ENCODE peak calls at places on chromosomes 5 and 9, in eight cellular contexts. One of them, this sample, is unnamed.

GRCh38 chr9:90953200-90953599 is 151.6 kb downstream of the SYK start:
- DNase-seq in cerebellum: no peak
- DNase-seq in NCI-H1694: no peak
- DNase-seq in activated effector memory CD4-positive, alpha-beta T cell treated with Interleukin-2 at 50 U/mL for 16 hours: no peak
- DNase-seq in activated CD4-positive, alpha-beta T cell treated with anti-CD3 and anti-CD28 coated beads for 36 hours: no peak
- DNase-seq in AG08396: no peak
- DNase-seq in A549: no peak
- DNase-seq in coronary artery: no peak
- DNase-seq in this sample: peak

GRCh38 chr9:12694013-12694412 is 828 bp downstream of the TYRP1 start:
- DNase-seq in cerebellum: no peak
- DNase-seq in NCI-H1694: no peak
- DNase-seq in activated effector memory CD4-positive, alpha-beta T cell treated with Interleukin-2 at 50 U/mL for 16 hours: no peak
- DNase-seq in activated CD4-positive, alpha-beta T cell treated with anti-CD3 and anti-CD28 coated beads for 36 hours: no peak
- DNase-seq in AG08396: no peak
- DNase-seq in A549: no peak
- DNase-seq in coronary artery: no peak
- DNase-seq in this sample: no peak

GRCh38 chr9:77807295-77807694 is 159.2 kb upstream of the GNA14 start:
- DNase-seq in cerebellum: no peak
- DNase-seq in NCI-H1694: no peak
- DNase-seq in activated effector memory CD4-positive, alpha-beta T cell treated with Interleukin-2 at 50 U/mL for 16 hours: no peak
- DNase-seq in activated CD4-positive, alpha-beta T cell treated with anti-CD3 and anti-CD28 coated beads for 36 hours: no peak
- DNase-seq in AG08396: peak
- DNase-seq in A549: peak
- DNase-seq in coronary artery: no peak
- DNase-seq in this sample: no peak

GRCh38 chr5:56259002-56259511 is 25.9 kb upstream of the ANKRD55 start:
- DNase-seq in cerebellum: no peak
- DNase-seq in NCI-H1694: no peak
- DNase-seq in activated effector memory CD4-positive, alpha-beta T cell treated with Interleukin-2 at 50 U/mL for 16 hours: no peak
- DNase-seq in activated CD4-positive, alpha-beta T cell treated with anti-CD3 and anti-CD28 coated beads for 36 hours: no peak
- DNase-seq in AG08396: peak
- DNase-seq in A549: no peak
- DNase-seq in coronary artery: no peak
- DNase-seq in this sample: no peak

GRCh38 chr9:106156462-106156861 is 462.1 kb downstream of the TMEM38B start:
- DNase-seq in cerebellum: no peak
- DNase-seq in NCI-H1694: no peak
- DNase-seq in activated effector memory CD4-positive, alpha-beta T cell treated with Interleukin-2 at 50 U/mL for 16 hours: no peak
- DNase-seq in activated CD4-positive, alpha-beta T cell treated with anti-CD3 and anti-CD28 coated beads for 36 hours: no peak
- DNase-seq in AG08396: no peak
- DNase-seq in A549: no peak
- DNase-seq in coronary artery: no peak
- DNase-seq in this sample: no peak

GRCh38 chr5:1468247-1468612 is 23.0 kb upstream of the SLC6A3 start:
- DNase-seq in cerebellum: peak
- DNase-seq in NCI-H1694: peak
- DNase-seq in activated effector memory CD4-positive, alpha-beta T cell treated with Interleukin-2 at 50 U/mL for 16 hours: no peak
- DNase-seq in activated CD4-positive, alpha-beta T cell treated with anti-CD3 and anti-CD28 coated beads for 36 hours: peak
- DNase-seq in AG08396: peak
- DNase-seq in A549: no peak
- DNase-seq in coronary artery: no peak
- DNase-seq in this sample: peak

GRCh38 chr5:74625742-74626241 is 14.7 kb downstream of the ENC1 start:
- DNase-seq in cerebellum: no peak
- DNase-seq in NCI-H1694: peak
- DNase-seq in activated effector memory CD4-positive, alpha-beta T cell treated with Interleukin-2 at 50 U/mL for 16 hours: no peak
- DNase-seq in activated CD4-positive, alpha-beta T cell treated with anti-CD3 and anti-CD28 coated beads for 36 hours: no peak
- DNase-seq in AG08396: no peak
- DNase-seq in A549: no peak
- DNase-seq in coronary artery: no peak
- DNase-seq in this sample: no peak

GRCh38 chr5:61669531-61669930 is 337.5 kb downstream of the ZSWIM6 start:
- DNase-seq in cerebellum: no peak
- DNase-seq in NCI-H1694: no peak
- DNase-seq in activated effector memory CD4-positive, alpha-beta T cell treated with Interleukin-2 at 50 U/mL for 16 hours: no peak
- DNase-seq in activated CD4-positive, alpha-beta T cell treated with anti-CD3 and anti-CD28 coated beads for 36 hours: no peak
- DNase-seq in AG08396: no peak
- DNase-seq in A549: no peak
- DNase-seq in coronary artery: no peak
- DNase-seq in this sample: no peak

GRCh38 chr9:69200071-69200470 is 26.0 kb downstream of the TJP2 start:
- DNase-seq in cerebellum: no peak
- DNase-seq in NCI-H1694: no peak
- DNase-seq in activated effector memory CD4-positive, alpha-beta T cell treated with Interleukin-2 at 50 U/mL for 16 hours: no peak
- DNase-seq in activated CD4-positive, alpha-beta T cell treated with anti-CD3 and anti-CD28 coated beads for 36 hours: no peak
- DNase-seq in AG08396: peak
- DNase-seq in A549: no peak
- DNase-seq in coronary artery: no peak
- DNase-seq in this sample: no peak

GRCh38 chr9:16627967-16628366 is 242.5 kb downstream of the BNC2 start:
- DNase-seq in cerebellum: no peak
- DNase-seq in NCI-H1694: peak
- DNase-seq in activated effector memory CD4-positive, alpha-beta T cell treated with Interleukin-2 at 50 U/mL for 16 hours: no peak
- DNase-seq in activated CD4-positive, alpha-beta T cell treated with anti-CD3 and anti-CD28 coated beads for 36 hours: no peak
- DNase-seq in AG08396: peak
- DNase-seq in A549: no peak
- DNase-seq in coronary artery: no peak
- DNase-seq in this sample: peak

GRCh38 chr9:23674016-23674585 is 151.9 kb downstream of the ELAVL2 start:
- DNase-seq in cerebellum: peak
- DNase-seq in NCI-H1694: peak
- DNase-seq in activated effector memory CD4-positive, alpha-beta T cell treated with Interleukin-2 at 50 U/mL for 16 hours: no peak
- DNase-seq in activated CD4-positive, alpha-beta T cell treated with anti-CD3 and anti-CD28 coated beads for 36 hours: no peak
- DNase-seq in AG08396: no peak
- DNase-seq in A549: no peak
- DNase-seq in coronary artery: no peak
- DNase-seq in this sample: peak

GRCh38 chr5:132445640-132445923 is 45.0 kb downstream of the IRF1 start:
- DNase-seq in cerebellum: no peak
- DNase-seq in NCI-H1694: no peak
- DNase-seq in activated effector memory CD4-positive, alpha-beta T cell treated with Interleukin-2 at 50 U/mL for 16 hours: no peak
- DNase-seq in activated CD4-positive, alpha-beta T cell treated with anti-CD3 and anti-CD28 coated beads for 36 hours: no peak
- DNase-seq in AG08396: no peak
- DNase-seq in A549: no peak
- DNase-seq in coronary artery: no peak
- DNase-seq in this sample: no peak